ENCODE peak calls at places on chromosomes 12 and 14, in five cellular contexts. W is H1, H is A549, F is HepG2, P is GM12891. N is an unnamed sample.

GRCh38 chr12:75658826-75659823 is 147.7 kb upstream of the KRR1 start:
- DNase-seq in W (no peak), H (no peak), F (no peak), P (no peak), N (no peak)

GRCh38 chr12:127909031-127909430 is 357.9 kb upstream of the TMEM132C start:
- DNase-seq in W (no peak), H (no peak), F (no peak), P (no peak), N (no peak)

GRCh38 chr14:68987653-68988036 is 8.5 kb upstream of the ACTN1 start:
- DNase-seq in W (no peak), H (peak), F (no peak), P (no peak), N (no peak)

GRCh38 chr12:104285740-104286537 is 17.6 kb upstream of the EID3 start:
- DNase-seq in W (no peak), H (no peak), F (no peak), P (no peak), N (no peak)

GRCh38 chr12:62248873-62249272 is 11.3 kb upstream of the USP15 start:
- DNase-seq in W (no peak), H (no peak), F (no peak), P (no peak), N (no peak)

GRCh38 chr12:85661461-85662208 is 174.6 kb downstream of the RASSF9 start:
- DNase-seq in W (no peak), H (no peak), F (no peak), P (no peak), N (no peak)

GRCh38 chr12:104643921-104644669 is 187.3 kb downstream of the CHST11 start:
- DNase-seq in W (no peak), H (no peak), F (no peak), P (no peak), N (no peak)

GRCh38 chr12:63304844-63305243 is 153.8 kb upstream of the AVPR1A start:
- DNase-seq in W (no peak), H (no peak), F (no peak), P (no peak), N (no peak)

GRCh38 chr14:23580948-23581281 is 2.3 kb upstream of the JPH4 start:
- DNase-seq in W (no peak), H (no peak), F (no peak), P (no peak), N (no peak)

GRCh38 chr12:105445261-105446015 is 114.9 kb downstream of the C12orf75 start:
- DNase-seq in W (no peak), H (no peak), F (peak), P (no peak), N (no peak)

GRCh38 chr12:46942579-46942978 is 116.8 kb upstream of the SLC38A4 start:
- DNase-seq in W (no peak), H (no peak), F (no peak), P (no peak), N (peak)

GRCh38 chr12:48687595-48687994 is 5.6 kb upstream of the KANSL2 start:
- DNase-seq in W (no peak), H (no peak), F (no peak), P (no peak), N (no peak)

GRCh38 chr12:11969437-11970154 is 101.1 kb upstream of the BCL2L14 start:
- DNase-seq in W (no peak), H (no peak), F (no peak), P (peak), N (no peak)

GRCh38 chr12:27709932-27710591 is 570 bp upstream of the MRPS35 start:
- DNase-seq in W (peak), H (no peak), F (peak), P (no peak), N (peak)

GRCh38 chr14:23697689-23698088 is 61.5 kb downstream of the DHRS2 start:
- DNase-seq in W (no peak), H (no peak), F (no peak), P (no peak), N (no peak)

GRCh38 chr12:56163533-56164344 is 5.6 kb downstream of the MYL6 start:
- DNase-seq in W (no peak), H (no peak), F (no peak), P (no peak), N (no peak)

GRCh38 chr12:79366374-79366773 is 324.4 kb downstream of the PAWR start:
- DNase-seq in W (no peak), H (no peak), F (no peak), P (no peak), N (no peak)

GRCh38 chr12:3202734-3203446 is 125.7 kb downstream of the TSPAN9 start:
- DNase-seq in W (peak), H (peak), F (peak), P (peak), N (peak)

GRCh38 chr12:89475203-89475990 is 49.2 kb downstream of the GALNT4 start:
- DNase-seq in W (no peak), H (no peak), F (no peak), P (no peak), N (no peak)

GRCh38 chr12:124545508-124546418 is 21.6 kb downstream of the NCOR2 start:
- DNase-seq in W (no peak), H (no peak), F (no peak), P (peak), N (peak)

GRCh38 chr14:54381821-54382220 is 15.0 kb upstream of the CDKN3 start:
- DNase-seq in W (no peak), H (no peak), F (no peak), P (no peak), N (no peak)

GRCh38 chr12:8953773-8954402 is 4.4 kb upstream of the M6PR start:
- DNase-seq in W (no peak), H (no peak), F (no peak), P (no peak), N (no peak)

GRCh38 chr12:85279449-85280137 is 427 bp upstream of the ALX1 start:
- DNase-seq in W (peak), H (no peak), F (no peak), P (no peak), N (no peak)

GRCh38 chr12:101338087-101338486 is 58.2 kb downstream of the UTP20 start:
- DNase-seq in W (no peak), H (no peak), F (no peak), P (no peak), N (no peak)

GRCh38 chr12:96493101-96493500 is 3.7 kb downstream of the CFAP54 start:
- DNase-seq in W (no peak), H (no peak), F (no peak), P (no peak), N (no peak)

GRCh38 chr14:39431416-39432178 is 636 bp downstream of the FBXO33 start:
- DNase-seq in W (peak), H (peak), F (peak), P (peak), N (no peak)

GRCh38 chr12:85057370-85057963 is 21.3 kb downstream of the LRRIQ1 start:
- DNase-seq in W (peak), H (peak), F (peak), P (no peak), N (no peak)

GRCh38 chr12:3720772-3721171 is 32.1 kb downstream of the CRACR2A start:
- DNase-seq in W (no peak), H (no peak), F (no peak), P (no peak), N (no peak)

GRCh38 chr14:56124296-56124695 is 6.1 kb downstream of the PELI2 start:
- DNase-seq in W (no peak), H (no peak), F (no peak), P (no peak), N (no peak)

GRCh38 chr12:74455429-74455828 is 82.2 kb upstream of the ATXN7L3B start:
- DNase-seq in W (no peak), H (no peak), F (no peak), P (no peak), N (no peak)

GRCh38 chr12:64826234-64826633 is 1.8 kb downstream of the TBC1D30 start:
- DNase-seq in W (peak), H (no peak), F (no peak), P (peak), N (no peak)

GRCh38 chr12:105451211-105451610 is 120.7 kb downstream of the C12orf75 start:
- DNase-seq in W (no peak), H (no peak), F (no peak), P (no peak), N (peak)

GRCh38 chr12:11981174-11981733 is 89.5 kb upstream of the BCL2L14 start:
- DNase-seq in W (no peak), H (no peak), F (no peak), P (no peak), N (no peak)

GRCh38 chr12:53657041-53657440 is 18.8 kb downstream of the ATP5MC2 start:
- DNase-seq in W (no peak), H (no peak), F (peak), P (no peak), N (no peak)

GRCh38 chr12:111757361-111758119 is 9.2 kb upstream of the ALDH2 start:
- DNase-seq in W (no peak), H (no peak), F (no peak), P (peak), N (no peak)

GRCh38 chr14:44564908-44565307 is 57.8 kb upstream of the FSCB start:
- DNase-seq in W (no peak), H (no peak), F (no peak), P (no peak), N (no peak)

GRCh38 chr12:85029456-85029855 is 6.6 kb downstream of the TSPAN19 start:
- DNase-seq in W (no peak), H (peak), F (peak), P (no peak), N (no peak)

GRCh38 chr14:94111276-94112095 is 950 bp downstream of the IFI27 start:
- DNase-seq in W (no peak), H (no peak), F (no peak), P (no peak), N (no peak)

GRCh38 chr14:94112513-94113060 is 2.1 kb downstream of the IFI27 start:
- DNase-seq in W (no peak), H (no peak), F (no peak), P (no peak), N (no peak)

GRCh38 chr14:94113073-94113472 is 2.5 kb downstream of the IFI27 start:
- DNase-seq in W (no peak), H (no peak), F (no peak), P (no peak), N (no peak)

GRCh38 chr14:94109915-94110250 is 653 bp upstream of the IFI27 start:
- DNase-seq in W (no peak), H (no peak), F (no peak), P (no peak), N (no peak)

DNA sequence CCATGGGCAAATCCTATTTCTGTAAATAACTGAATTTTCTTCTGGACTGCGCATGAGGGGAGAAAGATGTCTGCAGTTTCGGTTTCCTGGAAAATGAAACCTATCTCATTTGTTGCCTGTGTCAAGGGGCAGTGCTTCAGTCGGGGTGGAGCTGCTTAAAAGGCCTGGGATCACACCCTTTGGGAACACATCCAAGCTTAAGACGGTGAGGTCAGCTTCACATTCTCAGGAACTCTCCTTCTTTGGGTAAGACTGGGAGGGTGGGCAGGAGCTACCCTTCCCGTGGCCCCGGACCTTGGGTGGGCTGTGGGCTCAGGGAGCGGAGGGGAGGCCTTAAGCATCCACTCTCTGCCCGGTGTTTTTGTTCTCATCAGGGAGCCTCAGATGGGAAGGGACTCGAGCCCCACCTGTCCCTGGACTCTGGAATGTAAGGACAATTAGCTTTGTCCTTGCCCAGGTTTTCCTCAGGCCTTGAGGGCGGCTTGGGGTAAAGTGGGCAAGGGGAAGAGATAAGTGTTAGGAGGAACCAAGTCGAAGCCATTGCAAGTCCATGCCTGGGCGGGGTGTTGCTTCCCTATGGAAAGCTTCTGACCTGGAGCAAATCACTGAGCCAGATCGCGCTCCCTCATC is at the start of gene IFI27:
- DNase-seq in W (no peak), H (no peak), F (no peak), P (no peak), N (peak)
- TF ChIP-seq POLR2A in W (no peak), H (no peak), F (no peak), P (no peak), N (no peak)

GRCh38 chr12:43807361-43807760 is 1.2 kb upstream of the TWF1 start:
- DNase-seq in W (no peak), H (no peak), F (no peak), P (no peak), N (no peak)

GRCh38 chr12:43805149-43805856 is 814 bp downstream of the TWF1 start:
- DNase-seq in W (no peak), H (peak), F (peak), P (no peak), N (no peak)

GRCh38 chr12:43812042-43812441 is 5.9 kb upstream of the TWF1 start:
- DNase-seq in W (no peak), H (no peak), F (no peak), P (no peak), N (no peak)

GRCh38 chr12:43806737-43807072 is 588 bp upstream of the TWF1 start:
- DNase-seq in W (no peak), H (no peak), F (no peak), P (no peak), N (no peak)

GRCh38 chr12:43805857-43806736 is at the start of gene TWF1:
- DNase-seq in W (peak), H (peak), F (peak), P (peak), N (peak)
- TF ChIP-seq POLR2A in W (peak), H (peak), F (peak), P (peak), N (peak)

DNA sequence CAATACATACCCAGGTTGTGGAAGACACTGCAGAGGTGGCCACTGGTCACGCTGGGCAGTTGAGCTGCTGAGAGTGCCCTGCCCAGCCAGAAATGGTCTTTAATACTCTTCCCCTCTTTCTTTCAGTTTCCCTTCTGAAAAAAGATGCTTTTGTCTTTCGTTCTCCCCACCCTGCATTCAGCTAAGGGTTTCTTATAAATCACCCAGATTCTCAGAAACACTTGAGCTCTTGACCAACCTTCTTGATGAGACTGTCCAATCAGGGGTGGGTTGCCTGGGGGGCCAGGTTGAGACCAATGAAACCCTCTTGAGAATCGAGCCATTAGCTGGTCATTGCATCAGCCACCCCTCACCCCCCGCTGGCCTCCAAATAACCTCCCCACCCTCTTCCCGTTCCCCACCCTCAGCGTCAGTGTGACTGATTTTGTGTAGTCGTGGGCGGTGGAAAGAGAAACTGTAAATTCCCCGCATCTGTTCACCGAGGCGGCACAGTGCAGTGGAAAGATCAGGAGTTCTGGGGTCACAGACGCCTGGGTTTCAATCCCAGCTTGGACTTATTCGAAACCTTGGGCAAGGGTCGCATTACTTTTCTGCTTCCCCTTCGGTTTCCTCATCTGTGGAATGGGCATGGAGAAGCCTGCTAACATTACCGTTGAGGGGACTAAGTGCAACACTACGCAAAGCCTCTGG is 52.3 kb downstream of the SLC25A47 start:
- DNase-seq in W (no peak), H (no peak), F (peak), P (peak), N (peak)
- TF ChIP-seq POLR2A in W (no peak), H (no peak), F (no peak), P (peak), N (no peak)

GRCh38 chr14:22482782-22483553 is 106.1 kb downstream of the DAD1 start:
- DNase-seq in W (no peak), H (no peak), F (no peak), P (no peak), N (no peak)

GRCh38 chr14:22483863-22484593 is 105.0 kb downstream of the DAD1 start:
- DNase-seq in W (no peak), H (no peak), F (no peak), P (no peak), N (no peak)

GRCh38 chr14:22481546-22481945 is 107.5 kb downstream of the DAD1 start:
- DNase-seq in W (no peak), H (no peak), F (no peak), P (no peak), N (no peak)

GRCh38 chr14:22479781-22480464 is 109.1 kb downstream of the DAD1 start:
- DNase-seq in W (no peak), H (no peak), F (no peak), P (no peak), N (no peak)

GRCh38 chr14:22482085-22482694 is 106.8 kb downstream of the DAD1 start:
- DNase-seq in W (no peak), H (no peak), F (no peak), P (no peak), N (no peak)
- TF ChIP-seq POLR2A in W (no peak), H (no peak), F (no peak), P (no peak), N (no peak)

GRCh38 chr12:130372936-130373335 is 35.2 kb downstream of the PIWIL1 start:
- DNase-seq in W (no peak), H (no peak), F (no peak), P (no peak), N (no peak)

GRCh38 chr12:130374083-130374482 is 36.4 kb downstream of the PIWIL1 start:
- DNase-seq in W (no peak), H (no peak), F (no peak), P (no peak), N (no peak)

GRCh38 chr12:130375296-130375695 is 37.6 kb downstream of the PIWIL1 start:
- DNase-seq in W (no peak), H (no peak), F (no peak), P (no peak), N (no peak)

DNA sequence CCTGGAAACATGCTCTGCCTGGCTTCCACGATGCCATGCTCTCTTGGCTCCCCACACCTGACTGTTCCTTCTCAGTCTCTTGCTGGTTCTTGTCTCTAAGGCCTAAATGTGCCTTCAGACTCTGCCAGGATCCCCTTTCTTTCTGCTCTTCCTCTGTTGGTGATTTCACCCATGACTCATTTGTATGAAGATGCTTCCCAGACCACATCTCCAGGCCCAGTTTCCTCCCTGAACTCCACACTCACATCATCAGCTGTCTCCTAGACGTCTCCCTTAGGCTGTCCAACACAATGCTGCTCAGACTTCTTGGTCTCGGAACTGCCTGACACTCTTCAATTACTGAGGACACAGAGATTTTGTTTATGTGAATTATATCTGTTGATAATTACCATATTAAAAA is 38.2 kb downstream of the PIWIL1 start:
- DNase-seq in W (no peak), H (no peak), F (no peak), P (no peak), N (no peak)
- TF ChIP-seq POLR2A in W (no peak), H (no peak), F (no peak), P (no peak), N (no peak)

GRCh38 chr14:75987201-75987970 is 1.8 kb downstream of the IFT43 start:
- DNase-seq in W (no peak), H (no peak), F (no peak), P (no peak), N (no peak)

GRCh38 chr14:75984674-75985073 is 889 bp upstream of the IFT43 start:
- DNase-seq in W (no peak), H (no peak), F (peak), P (no peak), N (no peak)

GRCh38 chr14:75986439-75986765 is 839 bp downstream of the IFT43 start:
- DNase-seq in W (no peak), H (no peak), F (no peak), P (no peak), N (no peak)

GRCh38 chr14:75982724-75983358 is 1.0 kb upstream of the TGFB3 start:
- DNase-seq in W (peak), H (peak), F (no peak), P (no peak), N (peak)

GRCh38 chr14:75985618-75986438 is at the start of gene IFT43:
- DNase-seq in W (peak), H (peak), F (no peak), P (peak), N (peak)
- TF ChIP-seq POLR2A in W (peak), H (peak), F (no peak), P (no peak), N (no peak)

DNA sequence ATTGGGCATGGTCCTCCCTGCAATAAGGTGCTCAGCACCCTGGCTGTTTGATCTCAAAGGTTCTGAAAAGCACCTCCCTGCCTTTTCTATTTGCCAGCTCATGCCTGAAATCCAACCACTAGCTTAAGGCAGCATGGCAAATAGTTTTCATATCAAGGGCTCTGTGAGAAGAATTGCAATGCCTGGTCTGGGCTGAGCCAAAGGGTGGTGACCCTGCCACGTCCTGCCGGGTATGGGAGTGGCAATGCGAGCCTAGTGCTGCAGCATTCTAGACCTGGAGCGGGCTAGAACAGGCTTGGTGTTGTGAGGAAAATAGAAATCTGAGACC is 2.3 kb upstream of the SCNN1A start:
- DNase-seq in W (no peak), H (no peak), F (no peak), P (no peak), N (no peak)
- TF ChIP-seq POLR2A in W (no peak), H (no peak), F (no peak), P (no peak), N (no peak)